ENCODE peak calls at places on chromosome 13, in five cellular contexts. K is heart left ventricle, V is ascending aorta, M is astrocyte, G is right atrium auricular region. O is an unnamed sample.

GRCh38 chr13:46721054-46721453 is 75.9 kb downstream of the ESD start:
- DNase-seq in K (peak), G (no peak), M (no peak), V (no peak), O (no peak)

GRCh38 chr13:63435668-63436275 is 2020.1 kb upstream of the PCDH20 start:
- DNase-seq in K (no peak), G (no peak), V (no peak), M (peak), O (no peak)

GRCh38 chr13:93029536-93029935 is 197.1 kb upstream of the GPC6 start:
- DNase-seq in M (peak), V (no peak), K (no peak), G (no peak), O (no peak)

GRCh38 chr13:40624338-40624737 is 42.1 kb downstream of the FOXO1 start:
- DNase-seq in V (no peak), G (no peak), M (peak), K (no peak), O (no peak)

GRCh38 chr13:75959861-75960481 is 323.8 kb downstream of the LMO7 start:
- DNase-seq in G (no peak), V (no peak), K (no peak), M (no peak), O (no peak)

GRCh38 chr13:31629085-31629785 is 110.1 kb upstream of the RXFP2 start:
- DNase-seq in K (no peak), M (peak), G (no peak), V (no peak), O (no peak)

GRCh38 chr13:98405107-98405571 is 171.8 kb downstream of the STK24 start:
- DNase-seq in M (peak), V (no peak), K (no peak), G (no peak), O (no peak)

GRCh38 chr13:34682406-34682805 is 259.7 kb upstream of the NBEA start:
- DNase-seq in K (no peak), M (no peak), V (no peak), G (no peak), O (no peak)

GRCh38 chr13:31998131-31998530 is 33.4 kb upstream of the FRY start:
- DNase-seq in V (no peak), G (no peak), M (peak), K (no peak), O (no peak)

GRCh38 chr13:75871059-75871458 is 234.9 kb downstream of the LMO7 start:
- DNase-seq in G (no peak), K (no peak), M (no peak), V (no peak), O (no peak)

GRCh38 chr13:32650705-32651311 is 64.6 kb downstream of the PDS5B start:
- DNase-seq in M (peak), K (peak), V (no peak), G (peak), O (peak)

GRCh38 chr13:60351816-60352215 is 45.2 kb upstream of the TDRD3 start:
- DNase-seq in K (no peak), V (no peak), G (no peak), M (no peak), O (no peak)

GRCh38 chr13:47039106-47039505 is 142.3 kb upstream of the HTR2A start:
- DNase-seq in M (peak), V (no peak), K (no peak), G (no peak), O (no peak)

GRCh38 chr13:97280478-97280877 is 58.3 kb downstream of the MBNL2 start:
- DNase-seq in M (peak), G (no peak), V (no peak), K (no peak), O (no peak)
- H3K27ac ChIP-seq in M (peak), G (no peak), V (peak), K (no peak), O (peak)

GRCh38 chr13:96994030-96994848 is at the start of gene OXGR1:
- DNase-seq in G (no peak), K (no peak), M (no peak), V (no peak), O (no peak)

GRCh38 chr13:96994849-96995243 is 570 bp upstream of the OXGR1 start:
- DNase-seq in G (no peak), M (no peak), K (no peak), V (no peak), O (no peak)

GRCh38 chr13:96996097-96996496 is 1.8 kb upstream of the OXGR1 start:
- DNase-seq in G (no peak), V (no peak), M (no peak), K (no peak), O (no peak)

GRCh38 chr13:96992633-96993032 is 1.6 kb downstream of the OXGR1 start:
- DNase-seq in M (no peak), K (no peak), G (no peak), V (no peak), O (no peak)

DNA sequence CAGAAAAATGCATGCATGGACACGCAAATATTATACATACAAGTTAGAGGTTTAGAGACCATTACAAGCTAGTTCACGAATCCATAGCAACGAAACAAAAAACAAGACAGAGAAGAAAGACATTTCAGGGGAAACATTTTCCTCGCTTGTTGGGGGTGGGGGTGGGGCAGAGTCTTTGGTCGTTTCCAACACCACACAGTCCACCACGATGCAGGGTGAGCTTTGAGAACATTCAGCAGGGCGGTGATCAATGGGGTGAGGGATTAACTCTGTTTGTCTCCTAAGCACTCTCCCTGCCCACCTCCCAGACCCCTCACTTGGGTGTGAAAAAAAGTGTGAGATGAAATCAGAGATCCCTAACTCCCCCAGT is 631 bp downstream of the OXGR1 start:
- DNase-seq in M (no peak), K (no peak), G (no peak), V (no peak), O (no peak)
- H3K27ac ChIP-seq in M (no peak), K (no peak), G (no peak), V (no peak), O (no peak)

DNA sequence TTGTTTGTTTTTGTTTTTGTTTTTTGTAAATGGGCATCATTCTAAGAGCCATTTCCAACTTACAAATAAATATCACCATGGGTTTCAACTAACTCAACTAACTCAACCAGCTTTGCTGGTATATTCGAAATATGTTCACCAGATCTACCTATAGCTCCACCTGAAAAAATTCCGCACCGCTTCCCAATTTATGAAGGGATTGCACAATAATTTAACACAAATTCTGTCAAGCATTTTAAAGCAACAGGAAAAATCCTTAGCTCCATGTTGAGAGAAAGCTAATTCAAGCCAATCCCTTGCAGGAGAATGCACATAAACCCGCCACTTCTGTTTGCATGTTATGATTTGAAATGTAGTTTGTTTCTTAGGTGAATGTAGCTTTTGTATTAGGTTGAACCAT is 417.8 kb downstream of the EFNB2 start:
- DNase-seq in V (no peak), K (no peak), M (no peak), G (no peak), O (no peak)
- H3K27ac ChIP-seq in V (no peak), K (no peak), M (no peak), G (no peak), O (no peak)

GRCh38 chr13:114231886-114232285 is 2.8 kb upstream of the CDC16 start:
- DNase-seq in V (no peak), G (no peak), M (no peak), K (no peak), O (no peak)

GRCh38 chr13:114230575-114230974 is 4.1 kb upstream of the CDC16 start:
- DNase-seq in M (no peak), K (no peak), G (no peak), V (no peak), O (no peak)

GRCh38 chr13:114229486-114229885 is 5.2 kb upstream of the CDC16 start:
- DNase-seq in K (no peak), V (no peak), M (peak), G (no peak), O (no peak)

GRCh38 chr13:114228176-114228575 is 6.5 kb upstream of the CDC16 start:
- DNase-seq in M (no peak), G (no peak), K (no peak), V (no peak), O (no peak)

DNA sequence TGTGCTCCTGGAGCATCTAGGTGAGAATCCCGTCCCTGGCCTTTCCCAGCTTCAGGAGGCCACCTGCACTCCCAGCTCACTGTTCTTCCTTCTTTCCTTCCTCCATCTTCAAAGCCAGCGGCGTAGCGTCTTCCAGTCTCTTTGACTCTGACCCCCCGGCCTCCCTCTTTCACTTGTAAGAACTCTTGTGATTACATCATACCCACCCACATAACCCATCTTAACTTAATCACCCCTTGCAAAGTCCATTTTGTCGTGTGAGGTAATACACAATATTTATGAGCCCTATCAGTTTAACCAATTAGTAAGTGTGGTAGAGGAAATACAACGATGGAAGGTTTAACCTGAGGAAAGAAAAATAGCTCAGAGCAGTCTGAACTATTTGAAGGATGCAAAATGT is 4.6 kb upstream of the CDC16 start:
- DNase-seq in K (no peak), M (peak), G (no peak), V (no peak), O (no peak)
- H3K27ac ChIP-seq in K (no peak), M (no peak), G (no peak), V (no peak), O (no peak)

DNA sequence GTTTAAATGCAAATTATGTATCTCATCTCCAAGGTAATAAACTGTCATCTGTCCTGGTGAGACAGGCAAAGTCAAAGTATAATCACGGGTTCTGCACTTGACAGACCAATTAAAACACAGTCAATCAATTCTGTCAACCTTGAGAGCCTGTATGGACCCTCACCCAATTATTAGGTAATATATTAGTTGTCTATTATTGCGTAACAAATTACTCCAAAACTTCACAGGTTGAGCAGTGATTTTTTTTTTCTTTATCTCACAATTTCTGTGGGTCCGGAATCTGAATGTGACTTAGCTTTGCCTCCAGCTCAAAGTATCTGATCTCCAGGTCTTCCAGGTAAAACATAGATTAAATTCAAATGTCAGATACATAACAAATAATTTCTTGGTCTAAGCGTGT is 707.4 kb upstream of the ARGLU1 start:
- DNase-seq in G (no peak), V (no peak), K (no peak), M (no peak), O (no peak)
- H3K27ac ChIP-seq in G (no peak), V (no peak), K (no peak), M (no peak), O (no peak)

GRCh38 chr13:114033541-114034315 is 59.9 kb upstream of the C13orf46 start:
- DNase-seq in K (no peak), V (no peak), M (no peak), G (no peak), O (no peak)

GRCh38 chr13:114029866-114030625 is 56.2 kb upstream of the C13orf46 start:
- DNase-seq in M (no peak), G (no peak), V (no peak), K (no peak), O (no peak)

GRCh38 chr13:114031631-114032030 is 57.8 kb upstream of the C13orf46 start:
- DNase-seq in V (no peak), M (no peak), K (no peak), G (no peak), O (no peak)

GRCh38 chr13:114030666-114031610 is 57.1 kb upstream of the C13orf46 start:
- DNase-seq in K (no peak), V (no peak), G (no peak), M (no peak), O (no peak)

DNA sequence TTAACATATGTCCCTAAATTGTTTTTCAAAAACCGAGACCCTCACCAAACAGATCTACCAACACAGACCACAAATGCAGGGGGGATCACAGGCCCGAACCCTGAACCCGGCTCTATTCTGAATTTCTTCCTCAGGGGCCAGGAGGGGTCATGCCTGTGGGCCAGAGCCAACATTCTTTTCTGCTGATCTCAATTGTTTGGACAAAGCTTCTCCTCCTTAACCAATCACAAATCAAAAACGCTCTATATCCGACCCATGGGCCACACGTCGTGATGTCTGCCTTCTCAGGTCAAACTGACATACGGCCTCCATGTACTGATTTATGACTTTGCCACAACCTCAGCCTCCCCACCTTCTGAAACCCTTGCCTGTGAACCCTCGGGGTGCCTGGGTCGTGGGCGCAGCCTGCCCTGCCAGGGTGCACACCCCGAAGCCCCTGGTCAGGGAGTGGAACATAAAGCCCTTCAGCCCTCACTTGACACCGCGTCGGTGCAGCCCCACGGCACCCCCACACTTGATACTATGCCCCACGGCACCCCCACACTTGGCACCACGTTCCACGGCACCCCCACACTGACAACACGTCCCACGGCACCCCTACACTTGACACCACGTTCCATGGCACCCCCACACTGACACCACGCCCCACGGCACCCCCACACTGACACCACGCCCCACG is 58.4 kb upstream of the C13orf46 start:
- DNase-seq in V (no peak), K (no peak), M (peak), G (no peak), O (no peak)
- H3K27ac ChIP-seq in V (peak), K (no peak), M (peak), G (no peak), O (no peak)

GRCh38 chr13:101845501-101846012 is 393.1 kb downstream of the ITGBL1 start:
- DNase-seq in G (no peak), V (no peak), K (no peak), M (no peak), O (no peak)

GRCh38 chr13:101846701-101847100 is 394.2 kb downstream of the ITGBL1 start:
- DNase-seq in K (no peak), G (no peak), V (no peak), M (no peak), O (no peak)

GRCh38 chr13:101838305-101838835 is 385.9 kb downstream of the ITGBL1 start:
- DNase-seq in K (no peak), M (peak), G (no peak), V (no peak), O (no peak)

GRCh38 chr13:101835920-101836319 is 383.4 kb downstream of the ITGBL1 start:
- DNase-seq in M (no peak), V (no peak), K (no peak), G (no peak), O (no peak)

GRCh38 chr13:101841687-101842086 is 389.2 kb downstream of the ITGBL1 start:
- DNase-seq in K (no peak), G (no peak), V (no peak), M (no peak), O (no peak)
- H3K27ac ChIP-seq in K (no peak), G (no peak), V (no peak), M (no peak), O (no peak)

DNA sequence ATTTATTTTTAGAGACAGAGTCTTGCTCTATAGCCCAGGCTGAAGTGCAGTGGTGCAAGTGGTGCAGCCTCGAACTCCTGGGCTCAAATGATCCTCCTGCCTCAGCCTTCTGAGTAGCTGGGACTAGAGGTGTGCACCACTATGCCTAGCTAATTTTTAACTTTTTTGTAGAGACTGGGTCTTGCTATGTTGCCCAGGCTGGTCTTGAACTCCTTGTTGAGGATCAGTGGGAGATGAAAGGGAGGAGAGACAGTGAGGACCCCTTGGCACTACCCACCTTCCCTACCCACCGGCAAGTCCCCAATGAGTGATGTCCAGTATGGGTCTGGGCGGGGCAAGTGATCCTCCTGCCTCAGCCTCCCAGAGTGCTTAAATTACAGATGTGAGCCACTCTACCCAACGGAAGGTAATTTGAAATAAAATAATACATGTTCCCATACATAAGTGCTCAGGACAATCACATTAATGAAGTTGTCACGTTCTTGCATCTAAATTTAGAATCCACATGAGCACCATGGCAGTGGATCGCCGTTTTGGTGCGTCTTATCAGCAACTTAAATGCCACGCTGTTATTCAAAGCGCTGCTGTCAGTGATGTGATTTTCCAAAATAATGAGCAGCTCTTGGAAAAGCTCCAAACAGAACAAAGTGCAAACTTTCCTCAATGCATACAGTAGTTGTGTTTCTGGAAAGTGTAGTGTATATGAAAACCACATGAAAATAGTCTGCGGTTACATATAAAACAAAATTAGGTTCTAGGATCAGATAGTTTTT is 5.9 kb upstream of the ARL11 start:
- DNase-seq in M (no peak), G (peak), K (peak), V (no peak), O (no peak)
- H3K27ac ChIP-seq in M (no peak), G (peak), K (peak), V (no peak), O (no peak)

GRCh38 chr13:43089912-43090498 is 66.6 kb downstream of the DNAJC15 start:
- DNase-seq in M (no peak), K (no peak), V (no peak), G (no peak), O (no peak)

GRCh38 chr13:43083750-43084149 is 60.4 kb downstream of the DNAJC15 start:
- DNase-seq in G (no peak), V (no peak), M (no peak), K (no peak), O (no peak)

GRCh38 chr13:43085545-43085944 is 62.2 kb downstream of the DNAJC15 start:
- DNase-seq in M (peak), K (no peak), G (no peak), V (no peak), O (peak)

GRCh38 chr13:43087960-43088580 is 64.7 kb downstream of the DNAJC15 start:
- DNase-seq in V (no peak), K (no peak), G (no peak), M (no peak), O (no peak)
- H3K27ac ChIP-seq in V (no peak), K (peak), G (no peak), M (no peak), O (no peak)